ENCODE peak calls at places on chromosomes 11 and 22, in six cellular contexts. L, O, Z, V, F and W are unnamed samples.
A peak's percentile ranks its signal among the peaks of the same experiment; 100 is the strongest.

GRCh38 chr11:96028746-96029145 is 104.8 kb upstream of the MTMR2 start:
- DNase-seq in V (no peak), O (no peak), L (no peak), F (no peak), Z (no peak), W (no peak)

GRCh38 chr11:107591098-107591445 is at the start of gene ELMOD1:
- DNase-seq in F (peak; percentile 17), V (peak; percentile 54), O (peak; percentile 62), Z (peak; percentile 77), L (peak; percentile 50), W (peak; percentile 50)

GRCh38 chr11:6674856-6675255 is 8.3 kb downstream of the MRPL17 start:
- DNase-seq in F (no peak), Z (no peak), V (no peak), L (no peak), O (no peak), W (no peak)

GRCh38 chr11:94767701-94768601 is at the start of gene AMOTL1:
- DNase-seq in Z (peak; percentile 87), L (peak; percentile 91), F (peak; percentile 90), O (peak; percentile 94), V (peak; percentile 90), W (peak; percentile 81)

GRCh38 chr22:39735776-39736175 is 157.8 kb downstream of the ENTHD1 start:
- DNase-seq in F (no peak), O (no peak), V (no peak), L (no peak), Z (no peak), W (no peak)

GRCh38 chr11:72221386-72221785 is 3.2 kb upstream of the INPPL1 start:
- DNase-seq in L (no peak), O (no peak), Z (peak; percentile 13), F (no peak), V (no peak), W (no peak)

GRCh38 chr22:17780116-17780740 is 6.0 kb upstream of the BID start:
- DNase-seq in L (no peak), Z (no peak), O (no peak), V (no peak), F (no peak), W (no peak)

GRCh38 chr11:122664188-122664587 is 8.7 kb downstream of the UBASH3B start:
- DNase-seq in Z (no peak), O (no peak), L (no peak), F (no peak), V (no peak), W (no peak)

GRCh38 chr11:112977620-112978212 is 16.5 kb downstream of the NCAM1 start:
- DNase-seq in V (no peak), F (peak; percentile 32), O (no peak), Z (no peak), L (no peak), W (no peak)

GRCh38 chr11:73570415-73571114 is 27.3 kb downstream of the FAM168A start:
- DNase-seq in Z (no peak), O (no peak), F (no peak), L (no peak), V (no peak), W (no peak)

GRCh38 chr11:132234878-132235277 is 864.5 kb downstream of the NTM start:
- DNase-seq in V (no peak), O (no peak), L (no peak), Z (no peak), F (no peak), W (no peak)

DNA sequence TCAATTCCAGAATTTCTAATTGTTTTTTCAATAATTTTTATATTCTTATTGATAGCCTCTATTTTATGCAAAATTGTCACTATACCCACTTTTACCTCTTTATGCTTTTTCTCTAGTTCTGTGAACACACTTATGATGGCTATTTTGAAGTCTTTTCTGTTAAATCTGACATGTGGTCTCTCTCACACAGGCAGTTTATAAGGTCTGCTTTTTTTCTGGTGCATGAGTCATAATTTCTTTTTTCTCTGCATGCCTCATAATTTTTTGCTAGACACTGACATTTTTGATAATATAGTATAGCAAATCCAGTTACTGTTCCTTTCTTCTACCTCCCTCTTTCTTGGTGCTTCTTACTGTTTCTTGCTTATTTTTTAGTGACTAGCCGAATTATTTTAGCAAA is 36.0 kb downstream of the ZBTB44 start:
- DNase-seq in L (no peak), Z (no peak), O (no peak), F (no peak), V (no peak), W (no peak)
- H3K9me3 ChIP-seq in L (peaks cover 23% of the 10 kb centered on the region), Z (no peaks in the 10 kb centered on the region), O (peaks cover 14% of the 10 kb centered on the region), F (peaks cover 7% of the 10 kb centered on the region), V (peaks cover 21% of the 10 kb centered on the region), W (no peaks in the 10 kb centered on the region)

DNA sequence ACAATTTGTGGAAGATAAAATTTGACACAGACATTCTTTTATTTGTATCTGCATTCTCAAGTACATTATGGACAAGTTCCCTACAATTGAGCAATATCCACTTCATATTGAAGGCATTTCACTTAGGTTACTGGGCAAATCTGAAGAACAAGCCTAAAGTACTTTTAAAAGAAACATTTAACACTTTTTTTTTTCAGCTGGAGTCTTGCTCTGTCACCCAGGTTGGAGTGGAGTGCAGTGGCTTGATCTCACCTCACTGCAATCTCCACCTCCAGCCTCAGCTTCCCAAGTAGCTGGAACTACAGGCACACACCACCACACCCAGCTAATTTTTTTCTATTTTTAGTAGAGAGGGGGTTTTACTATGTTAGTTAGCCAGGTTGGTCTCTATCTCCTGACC is 70.2 kb downstream of the OR4C45 start:
- DNase-seq in L (no peak), F (no peak), O (no peak), V (no peak), Z (no peak), W (no peak)
- H3K9me3 ChIP-seq in L (no peaks in the 10 kb centered on the region), F (no peaks in the 10 kb centered on the region), O (no peaks in the 10 kb centered on the region), V (no peaks in the 10 kb centered on the region), Z (no peaks in the 10 kb centered on the region), W (no peaks in the 10 kb centered on the region)

DNA sequence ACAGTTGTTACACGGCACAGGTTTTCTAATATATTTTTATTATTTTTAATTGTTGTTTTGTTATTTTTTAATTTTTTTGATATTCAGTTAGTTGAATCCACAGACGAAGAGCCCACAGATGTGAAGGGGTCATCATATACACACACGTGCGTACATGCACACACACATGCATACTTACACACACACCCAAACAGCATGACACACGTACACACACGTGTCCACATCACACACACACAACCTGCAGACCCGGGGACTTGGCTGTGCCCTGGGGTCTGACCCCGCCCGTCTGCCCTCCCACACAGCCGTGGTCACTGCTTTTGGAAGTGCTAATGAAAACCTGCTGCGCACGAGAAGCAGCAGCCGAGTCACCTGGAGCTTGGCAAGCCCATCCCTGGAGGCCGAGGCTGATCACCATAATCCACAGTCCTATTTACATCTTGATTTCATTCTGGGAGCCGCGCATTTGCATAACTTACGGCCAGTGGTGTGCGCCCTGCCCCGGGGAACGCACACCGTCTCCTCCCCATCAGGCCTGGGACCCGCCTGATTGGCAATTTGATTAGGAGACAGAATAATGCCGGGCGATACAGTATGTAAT is 110.3 kb downstream of the BRD1 start:
- DNase-seq in L (no peak), V (no peak), F (no peak), O (no peak), Z (no peak), W (no peak)
- H3K9me3 ChIP-seq in L (no peaks in the 10 kb centered on the region), V (no peaks in the 10 kb centered on the region), F (no peaks in the 10 kb centered on the region), O (no peaks in the 10 kb centered on the region), Z (no peaks in the 10 kb centered on the region), W (no peaks in the 10 kb centered on the region)

DNA sequence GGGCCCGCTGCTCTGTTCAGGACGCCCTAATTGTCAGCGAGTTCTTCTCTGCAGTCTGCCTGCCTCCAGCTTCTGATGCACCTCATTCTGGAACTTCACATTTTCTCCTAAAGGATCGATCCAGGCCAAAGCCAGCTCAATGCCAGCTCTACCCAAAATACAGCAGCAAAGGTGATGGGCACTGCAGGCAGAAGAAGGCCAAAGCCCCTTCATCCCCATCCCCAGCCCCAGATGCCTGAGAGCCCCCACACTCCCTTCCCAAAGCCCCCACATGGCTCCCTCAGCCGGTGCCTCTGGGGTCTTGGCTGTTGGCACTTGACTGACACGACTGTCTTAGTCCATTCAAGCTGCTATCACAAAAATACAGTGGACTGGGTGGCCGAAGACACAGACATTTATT is 410.3 kb downstream of the BRD1 start:
- DNase-seq in F (no peak), Z (no peak), L (no peak), O (no peak), V (no peak), W (no peak)
- H3K9me3 ChIP-seq in F (peaks cover 4% of the 10 kb centered on the region), Z (no peaks in the 10 kb centered on the region), L (peaks cover 13% of the 10 kb centered on the region), O (peaks cover 7% of the 10 kb centered on the region), V (peaks cover 29% of the 10 kb centered on the region), W (no peaks in the 10 kb centered on the region)

GRCh38 chr11:34898474-34898873 is 17.7 kb downstream of the APIP start:
- DNase-seq in Z (peak; percentile 60), O (no peak), L (no peak), F (no peak), V (no peak), W (no peak)

GRCh38 chr11:34891611-34892010 is 24.6 kb downstream of the APIP start:
- DNase-seq in Z (no peak), O (no peak), F (no peak), L (no peak), V (no peak), W (no peak)

GRCh38 chr11:34899633-34900016 is 16.6 kb downstream of the APIP start:
- DNase-seq in O (no peak), F (no peak), Z (no peak), V (no peak), L (no peak), W (no peak)

GRCh38 chr11:34897171-34897870 is 18.9 kb downstream of the APIP start:
- DNase-seq in Z (no peak), V (no peak), O (no peak), L (no peak), F (no peak), W (no peak)
- H3K9me3 ChIP-seq in Z (no peaks in the 10 kb centered on the region), V (peaks cover 51% of the 10 kb centered on the region), O (peaks cover 36% of the 10 kb centered on the region), L (peaks cover 30% of the 10 kb centered on the region), F (peaks cover 18% of the 10 kb centered on the region), W (peaks cover 20% of the 10 kb centered on the region)

GRCh38 chr11:41085123-41085522 is 374.3 kb downstream of the LRRC4C start:
- DNase-seq in Z (no peak), V (no peak), O (no peak), L (no peak), F (no peak), W (no peak)
- H3K9me3 ChIP-seq in Z (no peaks in the 10 kb centered on the region), V (no peaks in the 10 kb centered on the region), O (no peaks in the 10 kb centered on the region), L (no peaks in the 10 kb centered on the region), F (no peaks in the 10 kb centered on the region), W (no peaks in the 10 kb centered on the region)

GRCh38 chr22:47631571-47632102 is 869.2 kb downstream of the TBC1D22A start:
- DNase-seq in F (no peak), V (no peak), O (no peak), Z (peak; percentile 79), L (no peak), W (no peak)
- H3K9me3 ChIP-seq in F (no peaks in the 10 kb centered on the region), V (peaks cover 6% of the 10 kb centered on the region), O (no peaks in the 10 kb centered on the region), Z (no peaks in the 10 kb centered on the region), L (no peaks in the 10 kb centered on the region), W (no peaks in the 10 kb centered on the region)